ENCODE peak calls at places on chromosomes 5 and 9, in six cellular contexts. L is heart right ventricle, R is neural progenitor cell, W is heart left ventricle, U is tibial nerve, N is ovary. P is an unnamed sample. For H3K4me1, the result is how much of the 10 kb centered on the place peaks cover.

GRCh38 chr9:121350993-121351561 is 19.0 kb downstream of the STOM start:
- DNase-seq in U (peak), W (peak), R (no peak), N (peak), L (peak), P (peak)

GRCh38 chr9:74517188-74517587 is 20.1 kb downstream of the RORB start:
- DNase-seq in W (no peak), L (no peak), R (no peak), N (no peak), U (no peak), P (no peak)

GRCh38 chr5:57435701-57436134 is 46.9 kb downstream of the ACTBL2 start:
- DNase-seq in U (no peak), R (no peak), L (no peak), N (no peak), W (no peak), P (no peak)

GRCh38 chr9:76162109-76162730 is 232.0 kb downstream of the RFK start:
- DNase-seq in U (no peak), N (peak), R (no peak), W (no peak), L (no peak), P (peak)

GRCh38 chr5:109486200-109486804 is 76.5 kb upstream of the PJA2 start:
- DNase-seq in R (no peak), N (no peak), L (no peak), W (peak), U (no peak), P (peak)

GRCh38 chr5:173495225-173495904 is 121.1 kb downstream of the BOD1 start:
- DNase-seq in U (no peak), R (no peak), W (no peak), N (no peak), L (peak), P (no peak)

GRCh38 chr9:84822589-84823233 is 153.2 kb downstream of the NTRK2 start:
- DNase-seq in L (no peak), R (no peak), U (no peak), W (no peak), N (no peak), P (no peak)

GRCh38 chr9:124212381-124213050 is 45.2 kb upstream of the NEK6 start:
- DNase-seq in W (no peak), N (no peak), U (no peak), R (no peak), L (no peak), P (no peak)

GRCh38 chr5:159405611-159406031 is 75.3 kb upstream of the IL12B start:
- DNase-seq in N (no peak), L (no peak), R (no peak), U (no peak), W (no peak), P (no peak)

GRCh38 chr5:8749556-8749955 is 796.3 kb downstream of the SEMA5A start:
- DNase-seq in N (no peak), U (no peak), R (no peak), W (no peak), L (no peak), P (no peak)

GRCh38 chr5:107468286-107468685 is 202.5 kb downstream of the EFNA5 start:
- DNase-seq in L (no peak), R (no peak), W (no peak), U (no peak), N (no peak), P (no peak)

GRCh38 chr9:130837002-130837511 is 2.0 kb downstream of the ABL1 start:
- DNase-seq in R (no peak), U (no peak), N (no peak), L (no peak), W (no peak), P (no peak)

GRCh38 chr9:118578467-118578866 is 790.8 kb downstream of the BRINP1 start:
- DNase-seq in U (no peak), N (no peak), W (no peak), R (no peak), L (no peak), P (no peak)

GRCh38 chr9:83920469-83920941 is 727 bp downstream of the KIF27 start:
- DNase-seq in U (peak), L (peak), N (no peak), W (no peak), R (no peak), P (no peak)

GRCh38 chr9:38309324-38310195 is 82.9 kb upstream of the ALDH1B1 start:
- DNase-seq in N (no peak), R (peak), L (no peak), U (no peak), W (no peak), P (no peak)

GRCh38 chr5:107630184-107630583 is 40.6 kb downstream of the EFNA5 start:
- DNase-seq in R (no peak), W (no peak), N (no peak), U (no peak), L (no peak), P (no peak)

GRCh38 chr5:169527863-169528262 is 55.7 kb upstream of the SPDL1 start:
- DNase-seq in L (no peak), N (no peak), R (no peak), U (no peak), W (no peak), P (no peak)

GRCh38 chr9:99720455-99721050 is 101.1 kb upstream of the NR4A3 start:
- DNase-seq in N (no peak), L (no peak), R (no peak), U (no peak), W (no peak), P (no peak)

GRCh38 chr5:98454904-98455303 is 318.6 kb upstream of the RGMB start:
- DNase-seq in L (no peak), U (no peak), N (no peak), W (no peak), R (no peak), P (no peak)

GRCh38 chr5:179308563-179309382 is 36.5 kb downstream of the ADAMTS2 start:
- DNase-seq in L (no peak), W (peak), N (no peak), U (no peak), R (no peak), P (no peak)

GRCh38 chr9:133807037-133807436 is 68.9 kb upstream of the SARDH start:
- DNase-seq in L (no peak), N (no peak), U (no peak), W (no peak), R (no peak), P (peak)

GRCh38 chr5:139058121-139058520 is 140.0 kb downstream of the SIL1 start:
- DNase-seq in U (no peak), N (no peak), R (no peak), L (no peak), W (no peak), P (no peak)

GRCh38 chr9:78365979-78366697 is 69.2 kb downstream of the PSAT1 start:
- DNase-seq in N (no peak), W (no peak), U (no peak), R (peak), L (no peak), P (no peak)

GRCh38 chr5:5278201-5278814 is 138.2 kb downstream of the ADAMTS16 start:
- DNase-seq in W (no peak), L (no peak), R (no peak), N (no peak), U (no peak), P (no peak)

GRCh38 chr9:77909306-77909705 is 122.3 kb downstream of the GNAQ start:
- DNase-seq in U (no peak), R (no peak), W (no peak), L (no peak), N (no peak), P (no peak)

GRCh38 chr5:115948013-115948605 is 14.2 kb upstream of the LVRN start:
- DNase-seq in N (no peak), R (no peak), U (no peak), L (no peak), W (no peak), P (no peak)

GRCh38 chr5:1017056-1017455 is 8.5 kb downstream of the NKD2 start:
- DNase-seq in R (no peak), W (peak), L (no peak), U (no peak), N (no peak), P (peak)

GRCh38 chr9:108104991-108105390 is 615.4 kb upstream of the KLF4 start:
- DNase-seq in R (no peak), U (no peak), L (no peak), W (no peak), N (no peak), P (no peak)

GRCh38 chr9:114046237-114046755 is 31.8 kb downstream of the AMBP start:
- DNase-seq in L (no peak), R (no peak), W (no peak), U (no peak), N (no peak), P (no peak)

GRCh38 chr5:107704686-107705389 is 34.1 kb upstream of the EFNA5 start:
- DNase-seq in U (no peak), W (no peak), R (no peak), N (no peak), L (no peak), P (no peak)

GRCh38 chr9:115757461-115757860 is 396.1 kb upstream of the PAPPA start:
- DNase-seq in L (no peak), R (no peak), N (no peak), W (no peak), U (no peak), P (no peak)

GRCh38 chr5:58923355-58923754 is 340.5 kb downstream of the RAB3C start:
- DNase-seq in L (no peak), W (no peak), N (no peak), R (no peak), U (no peak), P (no peak)

GRCh38 chr5:14572384-14572783 is 9.2 kb upstream of the OTULINL start:
- DNase-seq in N (no peak), L (no peak), W (no peak), R (no peak), U (no peak), P (no peak)

GRCh38 chr5:14574124-14574523 is 7.5 kb upstream of the OTULINL start:
- DNase-seq in W (no peak), N (no peak), U (no peak), L (no peak), R (no peak), P (no peak)

GRCh38 chr5:14569948-14570691 is 11.5 kb upstream of the OTULINL start:
- DNase-seq in W (no peak), L (no peak), R (no peak), N (no peak), U (no peak), P (no peak)

GRCh38 chr5:14568333-14568732 is 13.3 kb upstream of the OTULINL start:
- DNase-seq in W (no peak), U (no peak), L (no peak), R (no peak), N (no peak), P (no peak)
- H3K4me3 ChIP-seq in W (no peak), U (no peak), L (no peak), R (no peak), N (no peak), P (no peak)

DNA sequence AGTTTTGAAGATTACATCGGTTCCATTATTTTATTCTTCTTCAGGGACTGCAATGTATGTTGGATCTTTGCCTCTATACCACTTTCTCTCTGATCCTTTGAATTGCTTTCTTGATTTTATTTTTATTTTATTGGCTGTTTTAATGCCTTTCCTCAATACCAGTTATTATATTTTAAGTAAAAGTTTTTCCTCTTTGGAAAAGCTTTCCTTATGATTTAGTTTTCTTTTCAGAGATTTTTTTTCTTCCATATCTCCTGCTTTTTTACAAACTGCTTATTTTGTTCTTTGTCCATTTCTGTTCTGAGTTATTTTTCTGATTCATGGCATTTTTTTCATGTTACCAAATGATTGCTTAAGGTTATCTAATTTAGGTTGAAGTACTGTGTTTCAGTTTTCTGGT is 11.5 kb downstream of the ZMAT2 start:
- DNase-seq in N (no peak), R (no peak), L (no peak), U (no peak), W (no peak), P (no peak)
- H3K27ac ChIP-seq in N (no peak), R (no peak), L (no peak), U (no peak), W (no peak), P (no peak)

GRCh38 chr9:68458918-68459317 is 81.8 kb downstream of the TMEM252 start:
- DNase-seq in R (no peak), U (no peak), N (no peak), L (no peak), W (no peak), P (no peak)

GRCh38 chr9:68455436-68455835 is 85.2 kb downstream of the TMEM252 start:
- DNase-seq in R (no peak), L (no peak), W (no peak), U (no peak), N (no peak), P (no peak)

GRCh38 chr9:68457803-68458202 is 82.9 kb downstream of the TMEM252 start:
- DNase-seq in N (no peak), R (no peak), W (no peak), L (no peak), U (no peak), P (no peak)

GRCh38 chr9:68454579-68455334 is 85.9 kb downstream of the TMEM252 start:
- DNase-seq in N (no peak), U (no peak), W (no peak), L (no peak), R (no peak), P (no peak)
- H3K4me1 ChIP-seq in N (under half), U (under half), W (under half), L (under half), R (under half), P (under half)

GRCh38 chr5:147559725-147560124 is 49.9 kb upstream of the DPYSL3 start:
- DNase-seq in W (no peak), L (no peak), R (peak), U (no peak), N (no peak), P (no peak)

GRCh38 chr5:147560982-147561381 is 51.1 kb upstream of the DPYSL3 start:
- DNase-seq in L (no peak), R (peak), N (no peak), W (no peak), U (no peak), P (no peak)

GRCh38 chr5:147558131-147558730 is 48.4 kb upstream of the DPYSL3 start:
- DNase-seq in L (no peak), R (no peak), N (no peak), W (no peak), U (no peak), P (no peak)

GRCh38 chr5:147558826-147559225 is 49.0 kb upstream of the DPYSL3 start:
- DNase-seq in L (peak), U (peak), R (peak), W (peak), N (peak), P (peak)

GRCh38 chr5:147561435-147561834 is 51.6 kb upstream of the DPYSL3 start:
- DNase-seq in N (no peak), W (no peak), L (no peak), R (peak), U (no peak), P (no peak)
- H3K4me3 ChIP-seq in N (no peak), W (no peak), L (no peak), R (peak), U (no peak), P (no peak)

DNA sequence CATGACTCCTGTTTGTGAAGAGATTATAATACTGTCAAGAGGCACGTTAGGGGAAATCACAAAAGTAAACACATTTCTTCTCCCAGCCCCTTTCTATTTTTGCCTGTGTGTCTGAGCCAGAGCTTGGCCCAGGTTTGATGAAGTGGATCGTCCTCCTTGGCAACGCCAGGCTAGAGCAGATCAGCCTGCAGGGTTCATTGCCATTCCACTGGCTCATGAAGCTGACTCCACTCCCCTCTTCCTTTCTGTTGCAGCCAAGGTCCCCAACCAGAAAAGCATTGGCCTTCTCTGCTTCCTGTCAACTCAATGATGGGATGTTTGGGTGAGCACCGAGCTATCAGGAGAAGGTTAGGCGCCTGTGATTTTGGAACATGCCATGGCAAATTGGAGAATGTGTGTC is 3.3 kb downstream of the ADRB2 start:
- DNase-seq in U (no peak), W (peak), N (no peak), R (no peak), L (no peak), P (no peak)
- H3K27ac ChIP-seq in U (no peak), W (peak), N (no peak), R (no peak), L (peak), P (peak)

DNA sequence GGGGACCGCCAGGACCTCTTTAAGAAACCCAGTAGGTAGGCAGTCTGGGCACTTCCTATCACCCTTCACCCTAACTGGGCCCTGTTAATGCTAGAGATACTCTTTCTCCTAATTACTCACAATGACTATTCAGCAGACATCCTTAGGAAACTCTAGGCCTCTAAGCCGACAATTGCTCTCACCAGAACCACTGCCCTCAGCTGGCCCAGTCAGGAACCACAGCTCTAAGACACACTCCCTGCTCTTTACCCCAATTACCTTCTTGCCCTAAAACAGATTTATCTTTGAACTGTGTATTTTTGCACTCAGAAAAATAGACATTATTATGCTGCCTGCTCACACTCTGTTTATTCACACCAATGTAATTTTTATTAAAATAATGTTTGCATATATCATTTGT is 432.6 kb upstream of the SLC30A5 start:
- DNase-seq in U (no peak), W (no peak), N (no peak), R (peak), L (no peak), P (no peak)
- H3K4me1 ChIP-seq in U (under half), W (under half), N (under half), R (under half), L (under half), P (under half)

GRCh38 chr5:102731704-102732103 is 23.4 kb upstream of the PAM start:
- DNase-seq in R (no peak), W (no peak), U (no peak), L (no peak), N (no peak), P (no peak)
- H3K4me3 ChIP-seq in R (no peak), W (no peak), U (no peak), L (no peak), N (no peak), P (no peak)

DNA sequence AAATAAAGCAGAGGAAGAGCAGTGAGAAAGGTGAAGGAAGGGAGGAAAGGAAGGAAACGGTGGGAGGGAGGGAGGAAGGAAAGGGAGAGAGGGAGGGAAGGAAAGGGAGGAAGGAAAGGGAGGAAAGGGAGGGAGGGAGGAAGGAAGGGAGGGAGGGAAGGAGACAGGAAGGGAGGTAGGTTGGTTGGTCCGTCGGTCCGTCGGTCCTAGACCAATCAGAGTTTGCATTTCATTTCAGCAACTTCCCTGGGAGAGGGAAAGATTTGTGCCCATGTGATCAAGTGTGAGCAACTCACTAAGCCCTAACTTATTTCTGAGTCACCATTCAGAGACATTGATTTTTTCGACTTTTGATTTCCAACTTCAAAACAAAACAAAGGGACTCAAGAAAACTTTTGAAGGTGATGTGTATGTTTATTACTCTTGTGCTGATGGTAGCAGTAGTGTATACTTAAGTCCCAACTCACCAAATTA is 18.8 kb downstream of the NANS start:
- DNase-seq in U (no peak), R (no peak), L (no peak), W (no peak), N (no peak), P (no peak)
- H3K27ac ChIP-seq in U (peak), R (no peak), L (no peak), W (no peak), N (no peak), P (no peak)

P was measured in right cardiac atrium.